ENCODE peak calls at places on chromosomes 5 and 9, in four cellular contexts. W is A549, F is H1, A is K562. Q is an unnamed sample.

GRCh38 chr5:157245477-157245876 is 20.4 kb upstream of the CYFIP2 start:
- DNase-seq in A (no peak), F (no peak), W (no peak), Q (no peak)

GRCh38 chr5:176743136-176743827 is 67.1 kb upstream of the UNC5A start:
- DNase-seq in F (peak), A (peak), W (no peak), Q (no peak)

GRCh38 chr5:133399247-133399891 is 213.0 kb downstream of the FSTL4 start:
- DNase-seq in F (no peak), W (no peak), A (no peak), Q (no peak)

GRCh38 chr5:19240150-19240549 is 747.9 kb downstream of the CDH18 start:
- DNase-seq in W (no peak), A (no peak), F (no peak), Q (no peak)

GRCh38 chr9:95852059-95853032 is 23.1 kb upstream of the ERCC6L2 start:
- DNase-seq in F (no peak), A (peak), W (peak), Q (no peak)

GRCh38 chr9:82164159-82164558 is 175.6 kb downstream of the SPATA31D1 start:
- DNase-seq in W (no peak), F (no peak), A (no peak), Q (no peak)

GRCh38 chr9:16626577-16627130 is 243.8 kb downstream of the BNC2 start:
- DNase-seq in A (no peak), W (peak), F (no peak), Q (no peak)

GRCh38 chr5:102115736-102116135 is 180.3 kb downstream of the SLCO4C1 start:
- DNase-seq in F (no peak), W (no peak), A (no peak), Q (no peak)

GRCh38 chr9:91047993-91048607 is 246.5 kb downstream of the SYK start:
- DNase-seq in A (no peak), W (no peak), F (peak), Q (no peak)

GRCh38 chr9:131410051-131410491 is 16.2 kb downstream of the PRRC2B start:
- DNase-seq in A (peak), F (no peak), W (no peak), Q (no peak)

GRCh38 chr5:175778951-175779475 is 92.4 kb upstream of the CPLX2 start:
- DNase-seq in F (no peak), W (peak), A (no peak), Q (peak)

GRCh38 chr5:149387982-149388381 is 8.9 kb upstream of the IL17B start:
- DNase-seq in F (no peak), W (no peak), A (no peak), Q (no peak)

GRCh38 chr9:4138180-4138579 is 161.7 kb downstream of the GLIS3 start:
- DNase-seq in A (no peak), F (no peak), W (no peak), Q (no peak)

GRCh38 chr5:107673368-107674136 is 2.8 kb upstream of the EFNA5 start:
- DNase-seq in A (peak), W (peak), F (peak), Q (peak)

GRCh38 chr5:32769711-32770110 is 58.6 kb downstream of the NPR3 start:
- DNase-seq in F (no peak), A (no peak), W (no peak), Q (no peak)

GRCh38 chr5:7321724-7322123 is 74.2 kb upstream of the ADCY2 start:
- DNase-seq in F (no peak), W (no peak), A (no peak), Q (no peak)

GRCh38 chr9:115972802-115973201 is 180.8 kb upstream of the PAPPA start:
- DNase-seq in W (peak), F (no peak), A (no peak), Q (peak)

GRCh38 chr5:94329115-94329514 is 289.3 kb downstream of the KIAA0825 start:
- DNase-seq in F (no peak), A (no peak), W (peak), Q (no peak)

GRCh38 chr5:109876941-109877669 is 187.4 kb downstream of the MAN2A1 start:
- DNase-seq in F (no peak), W (no peak), A (no peak), Q (no peak)

DNA sequence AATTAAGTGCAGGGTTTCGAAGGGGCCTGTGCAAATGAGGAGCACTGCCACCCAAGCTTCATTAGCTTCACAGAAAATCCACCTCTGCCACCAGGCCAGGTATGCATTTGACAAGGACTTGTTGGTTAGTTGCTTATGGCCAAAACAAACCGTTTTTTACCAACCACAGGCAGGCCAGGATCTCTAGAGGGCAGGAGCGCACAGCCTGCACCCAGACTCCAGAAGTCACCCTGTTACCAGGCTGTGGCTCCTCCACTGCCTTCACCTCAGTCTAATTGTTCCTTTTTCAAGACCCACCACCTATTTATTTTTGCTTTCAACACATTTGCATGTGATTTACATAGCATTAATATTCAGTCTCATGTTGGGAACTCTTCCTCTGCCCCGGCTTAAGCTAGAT is 78.3 kb upstream of the HSPA9 start:
- DNase-seq in F (no peak), A (no peak), W (peak), Q (no peak)
- TF ChIP-seq PHF8 in F (no peak), A (no peak), W (no peak), Q (no peak)

DNA sequence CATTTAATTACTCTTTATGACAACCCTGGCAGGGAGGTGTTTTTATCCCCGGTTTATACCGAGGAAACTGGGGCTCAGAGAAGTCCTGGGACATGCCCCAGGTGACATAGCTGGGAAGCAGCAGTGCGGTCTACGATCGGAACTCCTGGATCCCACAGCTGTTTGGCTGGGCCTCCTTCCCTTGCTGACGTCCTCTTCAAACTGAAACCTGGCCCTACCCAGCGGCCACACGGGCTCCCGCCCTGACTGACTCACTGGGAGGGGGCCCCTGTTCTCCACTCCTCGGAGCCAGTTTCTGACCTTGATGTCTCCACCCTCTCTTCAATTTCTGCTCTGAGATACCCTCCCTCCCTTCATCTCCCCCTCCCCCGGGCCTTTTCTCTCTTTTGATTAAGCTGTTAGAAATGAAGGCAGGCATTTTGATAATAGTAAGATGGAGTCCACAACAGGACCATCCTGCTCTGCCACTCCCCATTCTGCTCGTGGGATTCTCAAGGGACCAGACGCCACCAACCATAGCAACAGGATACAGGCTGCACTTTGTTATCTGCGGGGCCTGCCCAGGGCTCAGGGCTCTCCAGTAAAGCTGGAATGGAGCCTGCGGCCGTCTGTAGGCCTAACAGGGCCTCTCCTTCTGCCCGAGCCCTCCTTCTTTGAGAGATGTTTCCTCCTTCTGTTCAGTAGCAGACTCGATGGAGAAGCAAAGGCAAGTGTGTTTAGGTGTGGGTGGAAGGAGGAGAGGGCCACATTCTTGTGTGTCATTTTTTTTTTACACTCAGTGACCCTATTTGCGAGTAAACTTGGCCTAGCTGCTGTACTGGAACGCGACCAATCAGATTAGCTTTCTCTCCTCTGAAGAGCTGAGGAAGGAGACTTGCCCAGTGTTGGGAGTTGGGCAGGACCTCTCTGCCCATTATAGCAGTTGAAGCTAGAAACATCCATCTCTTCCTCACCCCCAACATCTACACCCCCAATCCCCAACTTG is 8.7 kb upstream of the EPB41L4B start:
- DNase-seq in A (no peak), W (peak), F (no peak), Q (peak)
- TF ChIP-seq PHF8 in A (no peak), W (no peak), F (no peak), Q (no peak)

GRCh38 chr5:145473032-145473642 is 362.0 kb downstream of the PRELID2 start:
- DNase-seq in A (no peak), F (no peak), W (no peak), Q (no peak)

GRCh38 chr5:145483211-145483610 is 351.9 kb downstream of the PRELID2 start:
- DNase-seq in A (no peak), F (no peak), W (peak), Q (no peak)

GRCh38 chr5:145479862-145480261 is 355.3 kb downstream of the PRELID2 start:
- DNase-seq in W (no peak), F (no peak), A (no peak), Q (no peak)

GRCh38 chr5:145479271-145479670 is 355.9 kb downstream of the PRELID2 start:
- DNase-seq in F (no peak), A (no peak), W (no peak), Q (no peak)

DNA sequence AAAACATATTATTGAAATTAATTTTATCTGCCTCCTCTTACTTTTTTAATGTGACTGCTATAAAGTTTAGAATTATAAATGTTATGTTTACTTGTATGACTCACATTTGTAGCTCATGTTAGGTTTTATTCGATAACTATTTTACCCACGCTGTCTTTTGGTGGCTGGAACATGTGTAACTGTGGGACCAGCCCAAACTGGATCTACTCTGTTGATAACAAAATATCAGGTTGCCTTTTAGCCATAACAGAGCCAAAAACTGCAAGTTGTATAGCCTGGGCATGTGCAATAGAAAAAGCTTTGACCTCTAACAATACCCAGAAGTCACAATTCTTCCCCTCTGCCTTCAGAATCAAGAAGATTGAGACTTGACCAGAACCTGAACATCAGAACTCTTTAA is 356.5 kb downstream of the PRELID2 start:
- DNase-seq in F (no peak), W (no peak), A (no peak), Q (no peak)
- TF ChIP-seq PHF8 in F (no peak), W (no peak), A (no peak), Q (no peak)

DNA sequence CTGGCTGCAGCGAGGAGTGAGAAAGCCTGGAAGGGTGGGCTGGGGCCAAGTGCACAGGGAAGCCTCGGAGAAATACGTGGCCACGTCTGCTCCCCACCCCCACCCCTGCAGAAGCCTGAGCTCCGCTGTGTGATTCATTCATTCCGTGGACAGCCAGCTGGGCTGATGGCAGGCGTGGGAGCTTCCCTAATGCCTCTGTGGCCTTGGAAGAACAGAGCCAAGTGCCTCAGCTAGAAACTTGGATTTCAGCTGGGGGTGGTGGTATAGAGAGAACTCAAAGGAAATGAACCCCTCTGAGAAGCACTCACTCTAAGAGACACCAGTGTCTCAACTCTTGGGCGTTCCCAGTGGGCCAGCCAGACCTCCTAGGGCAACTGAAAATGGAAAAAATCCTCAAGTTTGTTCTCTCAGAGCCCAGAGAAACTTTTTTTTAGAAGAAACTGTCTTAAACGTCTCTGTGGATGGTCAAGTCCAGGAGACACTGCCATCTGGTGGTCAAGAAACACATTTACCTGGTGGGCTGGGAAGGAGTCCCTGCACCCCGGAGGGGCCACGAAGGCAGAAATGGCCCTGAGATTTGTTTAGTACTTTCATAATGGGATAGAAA is 18.0 kb downstream of the ATOX1 start:
- DNase-seq in W (peak), A (peak), F (peak), Q (peak)
- TF ChIP-seq PHF8 in W (no peak), A (no peak), F (no peak), Q (no peak)

GRCh38 chr9:136857606-136858412 is 5.7 kb downstream of the MAMDC4 start:
- DNase-seq in F (peak), A (no peak), W (peak), Q (no peak)

GRCh38 chr9:136858452-136858843 is 6.3 kb downstream of the MAMDC4 start:
- DNase-seq in W (peak), F (peak), A (no peak), Q (no peak)

GRCh38 chr9:136856078-136856474 is 3.9 kb downstream of the MAMDC4 start:
- DNase-seq in A (no peak), W (no peak), F (peak), Q (no peak)

GRCh38 chr9:136856541-136857141 is 4.5 kb downstream of the MAMDC4 start:
- DNase-seq in F (peak), A (no peak), W (no peak), Q (no peak)

DNA sequence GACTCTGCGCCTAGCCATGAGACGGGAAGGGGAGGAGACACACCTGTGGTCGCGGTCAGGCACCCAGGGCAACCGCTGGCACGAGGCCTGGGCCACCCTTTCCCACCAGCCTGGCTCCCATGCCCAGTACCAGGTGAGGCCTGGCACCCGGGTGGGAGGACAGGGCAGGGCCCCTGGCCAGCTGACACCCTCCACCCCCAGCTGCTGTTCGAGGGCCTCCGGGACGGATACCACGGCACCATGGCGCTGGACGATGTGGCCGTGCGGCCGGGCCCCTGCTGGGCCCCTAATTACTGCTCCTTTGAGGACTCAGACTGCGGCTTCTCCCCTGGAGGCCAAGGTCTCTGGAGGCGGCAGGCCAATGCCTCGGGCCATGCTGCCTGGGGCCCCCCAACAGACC is 5.0 kb downstream of the MAMDC4 start:
- DNase-seq in A (no peak), F (peak), W (no peak), Q (no peak)
- TF ChIP-seq PHF8 in A (no peak), F (no peak), W (no peak), Q (no peak)

GRCh38 chr9:78783743-78784142 is 486.8 kb downstream of the PSAT1 start:
- DNase-seq in F (no peak), A (no peak), W (peak), Q (no peak)
- TF ChIP-seq PHF8 in F (no peak), A (no peak), W (no peak), Q (no peak)

DNA sequence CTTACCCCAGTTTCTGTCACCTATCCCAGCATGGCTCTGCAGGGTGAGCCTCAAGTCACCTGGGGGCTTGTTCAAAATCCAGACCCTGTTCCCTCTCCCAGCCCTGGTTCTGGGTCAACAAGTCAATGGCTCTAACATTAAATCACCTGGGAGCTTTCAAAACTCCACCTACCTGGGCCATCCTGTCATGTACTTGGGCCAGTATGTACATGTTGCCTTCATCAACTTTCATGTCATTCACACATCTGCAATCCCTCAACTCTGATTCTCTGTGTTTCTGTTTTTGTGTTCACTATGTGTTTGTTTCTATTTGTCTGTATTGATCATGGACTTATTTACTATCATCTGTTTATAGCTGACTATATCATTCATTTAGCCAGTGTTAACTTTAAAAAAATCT is 2.1 kb upstream of the SH3GLB2 start:
- DNase-seq in F (no peak), W (no peak), A (no peak), Q (no peak)
- TF ChIP-seq PHF8 in F (no peak), W (no peak), A (no peak), Q (no peak)

GRCh38 chr5:91311697-91312501 is 71.2 kb downstream of the ARRDC3 start:
- DNase-seq in F (no peak), W (peak), A (no peak), Q (peak)
- TF ChIP-seq PHF8 in F (no peak), W (no peak), A (no peak), Q (no peak)

Q was measured in HepG2.